ENCODE peak calls at places on chromosome 13, in ten cellular contexts. F is C1 segment of cervical spinal cord; C is left lung; Y is activated naive CD8-positive, alpha-beta T cell treated with anti-CD3 and anti-CD28 coated beads, Interleukin-2, amount 50 U/mL, for 24 hours; L is RPMI8226; S is natural killer cell treated with Interleukin-12 subunit alpha and Interleukin-12 subunit beta and Interleukin-15 and Interleukin-18, amount 100 ng/mL, for 72 hours; R is A549; B is amniotic stem cell; E is T-helper 17 cell; P is heart right ventricle. O is an unnamed sample.

GRCh38 chr13:109734002-109734785 is 52.2 kb downstream of the IRS2 start:
- DNase-seq in C (no peak), Y (no peak), R (no peak), B (no peak), L (no peak), P (no peak), F (no peak), E (no peak), S (no peak), O (no peak)

GRCh38 chr13:79631260-79631659 is 150.3 kb downstream of the NDFIP2 start:
- DNase-seq in P (peak; percentile 7), S (no peak), C (no peak), F (no peak), E (no peak), R (peak; percentile 18), Y (no peak), B (peak; percentile 93), L (no peak), O (peak; percentile 96)

GRCh38 chr13:77507931-77508776 is 27.4 kb upstream of the SCEL start:
- DNase-seq in P (no peak), L (peak; percentile 5), B (no peak), R (no peak), F (no peak), Y (no peak), S (no peak), E (no peak), C (no peak), O (peak; percentile 90)

GRCh38 chr13:40116008-40116407 is 460.5 kb downstream of the COG6 start:
- DNase-seq in E (no peak), P (peak; percentile 61), L (no peak), S (no peak), Y (peak; percentile 29), R (peak; percentile 60), B (no peak), C (peak; percentile 45), F (no peak), O (peak; percentile 84)

GRCh38 chr13:64471916-64472315 is 2758.2 kb downstream of the PCDH9 start:
- DNase-seq in F (no peak), L (no peak), S (no peak), R (peak; percentile 11), Y (no peak), P (no peak), C (no peak), B (peak; percentile 9), E (no peak), O (peak; percentile 72)

GRCh38 chr13:42497798-42498197 is 76.2 kb upstream of the TNFSF11 start:
- DNase-seq in B (no peak), R (no peak), L (no peak), S (no peak), P (no peak), F (no peak), C (no peak), E (no peak), Y (no peak), O (peak; percentile 73)

GRCh38 chr13:97284558-97284957 is 62.4 kb downstream of the MBNL2 start:
- DNase-seq in F (no peak), P (no peak), L (no peak), B (no peak), Y (no peak), E (no peak), R (no peak), S (no peak), C (no peak), O (no peak)

GRCh38 chr13:85194482-85194881 is 604.7 kb downstream of the SLITRK6 start:
- DNase-seq in C (no peak), E (no peak), S (no peak), L (no peak), F (no peak), B (no peak), R (no peak), Y (no peak), P (no peak), O (no peak)

GRCh38 chr13:28049880-28050871 is 50.2 kb downstream of the FLT3 start:
- DNase-seq in R (no peak), P (no peak), E (no peak), B (no peak), Y (no peak), F (no peak), C (no peak), L (peak; percentile 31), S (no peak), O (no peak)

GRCh38 chr13:111483621-111483987 is 163.2 kb downstream of the TEX29 start:
- DNase-seq in L (no peak), Y (no peak), S (no peak), E (no peak), B (no peak), P (no peak), C (no peak), R (no peak), F (no peak), O (no peak)

GRCh38 chr13:76643596-76643995 is 242.6 kb downstream of the KCTD12 start:
- DNase-seq in S (no peak), Y (no peak), E (no peak), R (no peak), C (no peak), B (no peak), F (no peak), P (no peak), L (no peak), O (no peak)

GRCh38 chr13:40552895-40553294 is 113.5 kb downstream of the FOXO1 start:
- DNase-seq in S (no peak), E (no peak), P (no peak), C (no peak), Y (no peak), F (no peak), R (no peak), B (no peak), L (no peak), O (no peak)

GRCh38 chr13:23443878-23444277 is 10.4 kb upstream of the SACS start:
- DNase-seq in E (no peak), P (no peak), R (no peak), B (no peak), S (no peak), L (no peak), Y (no peak), F (no peak), C (no peak), O (no peak)

GRCh38 chr13:45456196-45456972 is 8.4 kb upstream of the COG3 start:
- DNase-seq in R (no peak), S (no peak), E (no peak), C (no peak), L (no peak), P (no peak), B (no peak), Y (no peak), F (no peak), O (peak; percentile 66)

GRCh38 chr13:29369060-29369743 is 226.3 kb downstream of the SLC7A1 start:
- DNase-seq in S (no peak), R (no peak), B (no peak), F (peak; percentile 1), Y (no peak), C (no peak), L (peak; percentile 72), P (no peak), E (no peak), O (peak; percentile 67)

GRCh38 chr13:101556676-101557121 is 104.2 kb downstream of the ITGBL1 start:
- DNase-seq in C (no peak), B (no peak), S (no peak), F (no peak), Y (no peak), R (no peak), L (no peak), P (no peak), E (no peak), O (peak; percentile 29)

GRCh38 chr13:106990594-106990993 is 422.7 kb upstream of the ARGLU1 start:
- DNase-seq in C (no peak), F (no peak), R (no peak), S (no peak), L (no peak), Y (no peak), P (no peak), B (no peak), E (no peak), O (no peak)

GRCh38 chr13:73273276-73273675 is 214.5 kb downstream of the KLF5 start:
- DNase-seq in E (no peak), S (no peak), P (no peak), F (no peak), R (no peak), L (no peak), B (no peak), Y (no peak), C (no peak), O (no peak)

GRCh38 chr13:31627097-31627496 is 112.2 kb upstream of the RXFP2 start:
- DNase-seq in S (no peak), B (no peak), Y (no peak), F (no peak), C (no peak), R (no peak), E (no peak), L (no peak), P (no peak), O (peak; percentile 64)

GRCh38 chr13:102556806-102557205 is 40.0 kb upstream of the TPP2 start:
- DNase-seq in P (no peak), B (no peak), L (peak; percentile 24), C (no peak), E (no peak), R (no peak), F (no peak), Y (no peak), S (no peak), O (no peak)

GRCh38 chr13:80235131-80235530 is 105.8 kb downstream of the SPRY2 start:
- DNase-seq in L (no peak), C (no peak), R (no peak), F (no peak), S (no peak), P (no peak), B (no peak), E (no peak), Y (no peak), O (peak; percentile 14)

GRCh38 chr13:45143346-45143751 is 23.0 kb downstream of the GTF2F2 start:
- DNase-seq in E (no peak), P (no peak), C (no peak), R (no peak), Y (no peak), S (no peak), L (no peak), B (no peak), F (no peak), O (peak; percentile 61)

GRCh38 chr13:87122551-87122950 is 548.6 kb upstream of the SLITRK5 start:
- DNase-seq in C (no peak), E (no peak), P (no peak), Y (no peak), R (no peak), L (no peak), F (no peak), S (no peak), B (no peak), O (peak; percentile 86)

GRCh38 chr13:40187324-40187795 is 479.1 kb downstream of the FOXO1 start:
- DNase-seq in L (no peak), F (no peak), Y (peak; percentile 41), B (no peak), S (no peak), E (peak; percentile 30), R (no peak), P (no peak), C (no peak), O (no peak)

GRCh38 chr13:92805766-92806165 is 420.8 kb upstream of the GPC6 start:
- DNase-seq in C (no peak), P (no peak), Y (no peak), E (no peak), B (no peak), F (no peak), L (no peak), S (no peak), R (no peak), O (no peak)

GRCh38 chr13:22505489-22505888 is 675.3 kb upstream of the SGCG start:
- DNase-seq in Y (no peak), P (no peak), S (no peak), B (no peak), L (no peak), C (no peak), F (no peak), E (no peak), R (no peak), O (no peak)

GRCh38 chr13:44432595-44432994 is 59.0 kb downstream of the SERP2 start:
- DNase-seq in F (no peak), C (no peak), E (no peak), Y (no peak), L (no peak), B (no peak), S (no peak), R (no peak), P (no peak), O (peak; percentile 8)

GRCh38 chr13:35260316-35260715 is 216.2 kb downstream of the MAB21L1 start:
- DNase-seq in R (no peak), P (no peak), Y (no peak), C (no peak), E (no peak), F (no peak), B (no peak), L (no peak), S (no peak), O (no peak)